ENCODE peak calls at places on chromosome 5, in four cellular contexts. W is RWPE1; P is CD4-positive, alpha-beta T cell; K is left ventricle myocardium inferior. J is an unnamed sample.

GRCh38 chr5:83563631-83564030 is 92.1 kb downstream of the VCAN start:
- DNase-seq in P (no peak), K (no peak), W (peak), J (no peak)

GRCh38 chr5:148972958-148973357 is 89.9 kb downstream of the SH3TC2 start:
- DNase-seq in P (no peak), K (no peak), W (peak), J (no peak)

GRCh38 chr5:51961154-51961562 is 577.9 kb downstream of the ISL1 start:
- DNase-seq in W (no peak), K (no peak), P (no peak), J (no peak)

GRCh38 chr5:150053231-150053626 is 33.1 kb downstream of the CSF1R start:
- DNase-seq in W (no peak), P (no peak), K (no peak), J (no peak)

GRCh38 chr5:75050415-75050814 is 1.9 kb downstream of the GCNT4 start:
- DNase-seq in K (no peak), P (peak), W (no peak), J (no peak)

GRCh38 chr5:155056644-155057269 is 43.2 kb downstream of the KIF4B start:
- DNase-seq in W (no peak), K (no peak), P (no peak), J (no peak)

GRCh38 chr5:59187772-59188347 is 605.0 kb downstream of the RAB3C start:
- DNase-seq in K (no peak), W (no peak), P (no peak), J (no peak)

GRCh38 chr5:59709833-59710232 is 183.7 kb downstream of the PDE4D start:
- DNase-seq in K (no peak), P (no peak), W (peak), J (peak)

GRCh38 chr5:57454896-57455295 is 27.7 kb downstream of the ACTBL2 start:
- DNase-seq in P (no peak), W (no peak), K (no peak), J (no peak)

GRCh38 chr5:177557041-177557647 is 2.8 kb upstream of the FAM193B start:
- DNase-seq in K (no peak), P (no peak), W (no peak), J (no peak)

GRCh38 chr5:9265391-9266287 is 280.2 kb downstream of the SEMA5A start:
- DNase-seq in K (peak), P (no peak), W (peak), J (peak)

GRCh38 chr5:39376293-39376714 is 12.0 kb upstream of the C9 start:
- DNase-seq in W (peak), P (peak), K (no peak), J (no peak)

GRCh38 chr5:172766287-172767104 is 4.5 kb downstream of the DUSP1 start:
- DNase-seq in P (peak), W (peak), K (peak), J (no peak)

GRCh38 chr5:93076566-93076965 is 504.5 kb downstream of the NR2F1-AS1 start:
- DNase-seq in P (no peak), W (no peak), K (no peak), J (no peak)

GRCh38 chr5:177508837-177509236 is 789 bp downstream of the DOK3 start:
- DNase-seq in K (no peak), P (no peak), W (no peak), J (no peak)

GRCh38 chr5:172782169-172783039 is 11.4 kb upstream of the DUSP1 start:
- DNase-seq in P (no peak), K (no peak), W (no peak), J (no peak)

GRCh38 chr5:149143470-149143869 is 2.2 kb downstream of the ABLIM3 start:
- DNase-seq in K (no peak), P (no peak), W (no peak), J (no peak)

GRCh38 chr5:148541054-148541835 is 113.1 kb downstream of the HTR4 start:
- DNase-seq in K (no peak), W (no peak), P (no peak), J (no peak)

GRCh38 chr5:130885027-130885426 is 280.0 kb downstream of the HINT1 start:
- DNase-seq in K (no peak), W (no peak), P (no peak), J (no peak)

GRCh38 chr5:71937906-71938698 is 169.2 kb upstream of the MAP1B start:
- DNase-seq in P (no peak), W (no peak), K (no peak), J (no peak)

GRCh38 chr5:42689391-42689790 is 67.2 kb upstream of the CCDC152 start:
- DNase-seq in K (no peak), W (no peak), P (no peak), J (no peak)

GRCh38 chr5:29016067-29016466 is 1977.7 kb upstream of the CDH9 start:
- DNase-seq in K (no peak), W (no peak), P (no peak), J (no peak)

GRCh38 chr5:74296685-74297084 is 343.8 kb downstream of the ENC1 start:
- DNase-seq in W (no peak), K (no peak), P (no peak), J (no peak)

GRCh38 chr5:6175172-6175855 is 203.0 kb downstream of the MED10 start:
- DNase-seq in W (no peak), P (no peak), K (no peak), J (no peak)

GRCh38 chr5:106094128-106094726 is 1576.5 kb downstream of the EFNA5 start:
- DNase-seq in K (no peak), P (no peak), W (peak), J (peak)

GRCh38 chr5:131379723-131380122 is 115.9 kb downstream of the CDC42SE2 start:
- DNase-seq in K (no peak), P (peak), W (no peak), J (no peak)

GRCh38 chr5:80799041-80799440 is 144.3 kb upstream of the DHFR start:
- DNase-seq in P (no peak), W (no peak), K (peak), J (no peak)

GRCh38 chr5:87361536-87362213 is 51.1 kb downstream of the CCNH start:
- DNase-seq in P (no peak), W (no peak), K (no peak), J (no peak)

GRCh38 chr5:168652516-168652915 is 73.3 kb upstream of the PANK3 start:
- DNase-seq in P (no peak), K (no peak), W (no peak), J (no peak)

GRCh38 chr5:127925916-127926315 is 157.7 kb upstream of the SLC12A2 start:
- DNase-seq in K (no peak), W (no peak), P (no peak), J (no peak)

GRCh38 chr5:83583859-83584258 is 112.3 kb downstream of the VCAN start:
- DNase-seq in P (no peak), W (peak), K (no peak), J (peak)

GRCh38 chr5:160548949-160549665 is 127.5 kb downstream of the PTTG1 start:
- DNase-seq in W (no peak), P (no peak), K (no peak), J (peak)

GRCh38 chr5:13488254-13488931 is 456.1 kb downstream of the DNAH5 start:
- DNase-seq in P (no peak), K (no peak), W (no peak), J (no peak)

GRCh38 chr5:110738503-110738811 is 350 bp upstream of the SLC25A46 start:
- DNase-seq in W (peak), K (no peak), P (no peak), J (no peak)

GRCh38 chr5:116271432-116271831 is 186.6 kb downstream of the COMMD10 start:
- DNase-seq in K (no peak), W (no peak), P (no peak), J (no peak)

GRCh38 chr5:36168737-36169136 is 16.8 kb downstream of the SKP2 start:
- DNase-seq in P (no peak), W (no peak), K (no peak), J (no peak)

GRCh38 chr5:73081093-73081492 is 39.3 kb upstream of the TMEM171 start:
- DNase-seq in P (no peak), K (no peak), W (no peak), J (no peak)

DNA sequence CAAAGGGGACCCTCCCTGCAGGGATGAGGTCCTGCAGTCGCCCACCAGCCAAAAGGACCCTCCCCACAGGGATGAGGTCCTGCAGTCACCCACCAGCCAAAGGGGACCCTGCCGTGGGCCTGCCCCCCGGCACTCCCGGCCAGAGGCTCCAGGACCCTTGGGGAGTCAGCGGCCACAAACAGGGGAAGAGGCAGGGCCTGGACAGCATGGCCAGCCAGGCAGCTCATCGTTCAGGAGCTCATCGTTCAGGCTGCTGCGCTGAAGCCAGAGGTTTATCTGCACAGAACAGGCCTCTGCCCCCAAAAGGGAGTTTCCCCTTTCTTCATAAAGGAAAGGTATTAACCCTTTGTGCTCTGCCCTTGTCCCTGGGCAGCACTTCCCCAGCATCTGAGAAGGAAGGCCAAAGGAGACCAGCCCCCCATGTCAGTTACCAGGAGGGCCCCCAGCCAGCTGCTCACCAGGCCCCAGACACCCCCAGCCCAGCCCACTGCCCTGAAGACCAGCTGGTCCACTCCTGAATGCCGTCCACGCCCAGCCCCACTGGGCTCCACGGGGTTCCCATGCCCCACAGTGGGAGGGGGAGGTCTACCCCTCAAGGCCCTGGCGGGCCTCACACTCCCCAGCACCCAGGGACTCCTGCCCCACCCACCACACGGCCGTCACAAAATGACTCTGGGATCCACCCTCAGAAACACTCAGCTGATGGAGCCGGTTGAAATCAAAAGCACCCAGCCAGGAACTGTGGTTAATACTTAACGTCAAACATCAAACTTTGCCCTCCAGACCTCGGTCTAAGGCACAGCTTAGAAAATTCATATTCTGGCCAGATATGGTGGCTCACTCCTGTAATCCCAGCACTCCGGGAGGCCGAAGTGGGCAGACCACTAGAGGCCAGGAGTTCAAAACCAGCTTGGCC is 6.3 kb downstream of the SLC12A7 start:
- DNase-seq in P (peak), W (no peak), K (no peak), J (no peak)
- H3K27ac ChIP-seq in P (peak), W (peak), K (peak), J (no peak)

GRCh38 chr5:90233496-90233895 is 176.1 kb downstream of the CETN3 start:
- DNase-seq in K (no peak), P (no peak), W (no peak), J (no peak)

GRCh38 chr5:90227688-90228087 is 181.9 kb downstream of the CETN3 start:
- DNase-seq in W (no peak), K (no peak), P (no peak), J (no peak)

GRCh38 chr5:90226433-90227099 is 183.0 kb downstream of the CETN3 start:
- DNase-seq in K (no peak), W (no peak), P (no peak), J (no peak)

DNA sequence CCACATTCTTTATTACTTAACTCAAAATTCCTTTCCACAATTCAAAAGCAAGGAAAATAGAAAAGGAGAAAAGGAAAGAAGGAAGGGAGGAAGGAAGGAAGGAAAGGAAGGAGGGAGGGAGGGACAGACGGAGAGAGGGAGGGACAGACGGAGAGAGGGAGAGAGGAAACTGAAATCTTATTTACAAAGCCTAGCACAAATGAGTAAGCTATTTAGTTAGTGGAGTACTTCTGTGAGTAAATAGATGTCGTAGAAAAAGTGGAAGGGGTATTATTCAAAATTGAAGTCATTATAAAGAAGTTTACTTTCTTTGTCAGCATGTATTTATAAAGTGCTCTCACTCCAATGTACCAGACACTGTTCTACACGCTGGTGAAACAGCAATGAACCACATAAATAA is 177.9 kb downstream of the CETN3 start:
- DNase-seq in W (no peak), P (no peak), K (no peak), J (no peak)
- H3K27ac ChIP-seq in W (no peak), P (no peak), K (peak), J (no peak)

DNA sequence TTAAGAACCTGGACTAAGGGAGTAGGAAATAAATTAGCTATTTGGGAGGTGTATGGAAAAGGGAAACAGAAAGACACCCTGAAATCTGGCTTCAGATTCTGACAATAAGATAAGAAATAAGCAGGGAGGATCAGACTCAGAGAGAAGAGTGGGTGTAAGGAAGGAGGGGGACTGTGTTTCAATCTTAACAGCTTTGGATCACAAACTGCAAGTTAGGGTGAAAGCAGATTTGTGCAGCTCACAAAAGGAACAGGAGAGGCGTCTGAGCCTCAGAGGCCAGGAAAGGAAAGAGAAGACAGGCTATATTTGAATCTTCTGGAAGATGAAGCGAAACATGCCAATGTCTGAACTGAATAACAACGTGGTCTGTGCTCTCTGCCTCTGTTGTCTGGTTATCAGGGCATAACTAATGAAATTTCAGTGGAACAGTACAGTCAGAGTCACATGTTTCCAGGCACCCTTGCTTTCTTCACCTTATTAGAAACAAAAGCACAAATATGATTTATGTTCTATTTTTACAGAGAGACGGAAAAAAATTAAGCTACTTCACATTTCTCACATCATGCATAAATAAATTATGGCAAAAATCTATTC is 26.6 kb downstream of the SGTB start:
- DNase-seq in W (no peak), K (no peak), P (no peak), J (no peak)
- H3K27ac ChIP-seq in W (no peak), K (no peak), P (no peak), J (no peak)

DNA sequence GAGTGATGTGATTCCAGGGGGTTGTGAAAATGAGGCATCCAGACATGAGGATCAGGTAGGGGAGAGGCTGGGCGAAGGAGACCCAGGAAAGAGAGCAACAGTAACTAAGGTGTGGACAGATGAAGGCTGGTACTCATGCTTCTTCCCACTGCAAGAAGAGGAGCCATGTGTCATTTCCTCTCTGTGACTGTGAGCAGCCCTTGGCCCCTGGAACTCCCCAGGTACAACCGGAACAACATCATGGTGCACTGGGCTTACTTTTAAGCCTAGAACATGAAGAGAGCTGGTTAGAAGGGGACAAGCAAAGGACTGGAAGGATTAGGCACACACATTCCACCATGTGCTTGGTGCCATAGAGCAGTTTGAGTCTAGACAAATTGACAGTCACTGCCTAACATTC is 10.9 kb upstream of the IL12B start:
- DNase-seq in K (no peak), P (no peak), W (no peak), J (no peak)
- H3K27ac ChIP-seq in K (no peak), P (no peak), W (peak), J (peak)

DNA sequence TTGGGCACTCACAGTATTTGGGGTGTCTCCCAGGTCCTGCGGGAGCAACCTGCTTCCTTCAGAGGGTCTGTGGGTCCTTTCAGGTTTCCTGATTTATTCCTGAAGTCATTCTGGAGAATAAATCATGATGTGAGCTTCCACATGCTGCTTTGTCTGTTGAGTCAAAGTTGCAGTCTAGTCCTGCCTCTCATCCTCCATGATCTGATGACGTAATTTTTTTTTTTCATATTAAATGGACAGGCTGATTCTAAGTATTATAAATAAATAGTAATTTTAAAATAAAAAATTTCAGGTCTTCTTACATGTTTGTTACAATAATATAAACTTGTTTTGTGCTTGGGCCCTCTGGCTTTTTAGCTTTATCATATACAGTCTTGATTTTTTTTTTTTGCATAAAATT is 26.3 kb upstream of the RIOK2 start:
- DNase-seq in W (no peak), P (no peak), K (no peak), J (no peak)
- H3K27ac ChIP-seq in W (no peak), P (no peak), K (no peak), J (no peak)

GRCh38 chr5:139655727-139656271 is 7.7 kb downstream of the CXXC5 start:
- DNase-seq in P (no peak), W (no peak), K (peak), J (no peak)
- H3K27ac ChIP-seq in P (no peak), W (peak), K (peak), J (no peak)

DNA sequence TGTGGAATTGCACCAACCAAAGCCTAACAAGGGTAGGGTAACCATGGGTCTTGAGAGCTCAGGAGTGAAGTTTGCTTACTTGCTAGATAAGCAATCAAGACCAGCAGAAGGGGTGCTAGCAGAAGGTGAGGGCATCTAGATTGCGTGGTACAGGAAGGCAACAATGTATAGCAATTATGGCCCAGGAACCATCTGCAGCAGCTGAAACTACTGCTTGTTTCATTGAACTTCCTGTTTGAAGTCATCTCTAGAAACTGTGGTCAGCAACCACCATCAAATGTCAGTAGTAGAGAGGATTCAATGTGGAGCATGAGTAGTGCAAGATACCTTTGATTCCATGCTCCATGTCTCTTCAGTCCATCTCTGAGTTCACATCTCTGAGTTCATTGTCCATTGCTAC is 462.1 kb upstream of the GRAMD2B start:
- DNase-seq in W (no peak), P (no peak), K (no peak), J (no peak)
- H3K27ac ChIP-seq in W (no peak), P (no peak), K (no peak), J (no peak)

GRCh38 chr5:1644810-1645571 is 121.2 kb upstream of the LPCAT1 start:
- DNase-seq in W (peak), P (peak), K (peak), J (no peak)

GRCh38 chr5:1641560-1642166 is 117.9 kb upstream of the LPCAT1 start:
- DNase-seq in P (peak), W (peak), K (peak), J (peak)

GRCh38 chr5:1642621-1643061 is 118.9 kb upstream of the LPCAT1 start:
- DNase-seq in W (no peak), K (peak), P (no peak), J (no peak)

GRCh38 chr5:1642221-1642620 is 118.5 kb upstream of the LPCAT1 start:
- DNase-seq in W (no peak), K (peak), P (no peak), J (no peak)

DNA sequence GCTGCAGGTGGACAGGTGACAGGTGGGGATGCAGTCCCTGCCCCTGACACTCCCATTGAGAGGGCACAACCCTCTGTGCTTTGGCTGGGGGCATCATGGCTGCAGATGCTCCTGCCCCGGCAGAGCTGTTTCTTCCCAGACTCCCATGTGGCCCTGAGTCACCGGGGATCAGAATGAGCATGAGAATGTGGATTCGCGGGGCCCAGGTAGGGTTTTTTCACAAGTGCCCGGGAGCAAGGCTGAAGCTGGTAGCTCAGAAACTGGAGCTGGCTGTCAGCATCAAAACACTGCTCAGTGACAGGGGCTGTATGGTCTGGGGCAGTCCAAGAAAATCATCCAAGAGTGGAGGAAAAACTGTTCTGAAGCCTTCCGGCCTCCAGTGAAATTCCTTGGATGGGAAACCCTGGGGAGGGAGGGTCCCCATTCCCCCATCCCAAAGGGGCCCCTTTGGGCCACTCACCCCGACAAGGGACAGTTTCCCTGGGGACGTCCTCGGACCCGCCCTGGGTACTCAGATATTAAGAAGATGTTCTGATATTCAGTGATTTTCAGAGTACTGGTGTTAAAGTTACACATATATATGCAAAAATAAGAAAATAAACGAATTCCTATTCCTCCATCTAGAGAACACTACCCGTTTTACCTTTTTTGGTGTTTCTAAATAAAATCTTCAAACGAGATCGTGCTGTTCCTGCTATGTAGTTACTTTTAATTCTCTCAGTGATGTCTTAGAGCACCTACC is 120.1 kb upstream of the LPCAT1 start:
- DNase-seq in W (no peak), P (no peak), K (peak), J (no peak)
- H3K27ac ChIP-seq in W (no peak), P (no peak), K (no peak), J (no peak)